ENCODE peak calls at places on chromosome 3, in four cellular contexts. One of them, this sample, is unnamed.
A peak's percentile ranks its signal among the peaks of the same experiment; 100 is the strongest.

GRCh38 chr3:158470944-158471638 is 99.9 kb upstream of the MLF1 start:
- DNase-seq in NCI-H510A: no peak
- DNase-seq in activated T-helper 1 cell treated with Interleukin-2 at 50 U/mL for 16 hours: no peak
- DNase-seq in COR-L47: no peak
- DNase-seq in this sample: no peak

GRCh38 chr3:129824926-129825541 is 68.5 kb downstream of the TMCC1 start:
- DNase-seq in NCI-H510A: peak; percentile 2
- DNase-seq in activated T-helper 1 cell treated with Interleukin-2 at 50 U/mL for 16 hours: no peak
- DNase-seq in COR-L47: peak; percentile 69
- DNase-seq in this sample: peak; percentile 26

GRCh38 chr3:43707998-43708397 is 17.3 kb downstream of the ABHD5 start:
- DNase-seq in activated T-helper 1 cell treated with Interleukin-2 at 50 U/mL for 16 hours: no peak
- DNase-seq in COR-L47: no peak
- DNase-seq in NCI-H510A: no peak
- DNase-seq in this sample: no peak

GRCh38 chr3:13879946-13880810 is at the start of gene WNT7A:
- DNase-seq in activated T-helper 1 cell treated with Interleukin-2 at 50 U/mL for 16 hours: peak; percentile 63
- DNase-seq in NCI-H510A: no peak
- DNase-seq in COR-L47: no peak
- DNase-seq in this sample: no peak

GRCh38 chr3:76765526-76765925 is 274.4 kb upstream of the ROBO2 start:
- DNase-seq in COR-L47: no peak
- DNase-seq in activated T-helper 1 cell treated with Interleukin-2 at 50 U/mL for 16 hours: no peak
- DNase-seq in NCI-H510A: peak; percentile 36
- DNase-seq in this sample: no peak

GRCh38 chr3:29914861-29915524 is 634.1 kb downstream of the RBMS3 start:
- DNase-seq in activated T-helper 1 cell treated with Interleukin-2 at 50 U/mL for 16 hours: no peak
- DNase-seq in COR-L47: no peak
- DNase-seq in NCI-H510A: no peak
- DNase-seq in this sample: no peak

GRCh38 chr3:134368751-134369105 is 5.5 kb downstream of the AMOTL2 start:
- DNase-seq in NCI-H510A: no peak
- DNase-seq in activated T-helper 1 cell treated with Interleukin-2 at 50 U/mL for 16 hours: no peak
- DNase-seq in COR-L47: no peak
- DNase-seq in this sample: no peak

GRCh38 chr3:183375337-183375736 is 53.1 kb downstream of the MCF2L2 start:
- DNase-seq in activated T-helper 1 cell treated with Interleukin-2 at 50 U/mL for 16 hours: no peak
- DNase-seq in COR-L47: no peak
- DNase-seq in NCI-H510A: no peak
- DNase-seq in this sample: no peak

GRCh38 chr3:76369170-76369569 is 583.8 kb upstream of the ZNF717 start:
- DNase-seq in COR-L47: no peak
- DNase-seq in activated T-helper 1 cell treated with Interleukin-2 at 50 U/mL for 16 hours: no peak
- DNase-seq in NCI-H510A: no peak
- DNase-seq in this sample: no peak

GRCh38 chr3:172140499-172141391 is 101.4 kb downstream of the FNDC3B start:
- DNase-seq in NCI-H510A: no peak
- DNase-seq in activated T-helper 1 cell treated with Interleukin-2 at 50 U/mL for 16 hours: no peak
- DNase-seq in COR-L47: no peak
- DNase-seq in this sample: no peak

GRCh38 chr3:37210230-37210629 is 35.8 kb upstream of the LRRFIP2 start:
- DNase-seq in NCI-H510A: no peak
- DNase-seq in activated T-helper 1 cell treated with Interleukin-2 at 50 U/mL for 16 hours: no peak
- DNase-seq in COR-L47: no peak
- DNase-seq in this sample: no peak

GRCh38 chr3:51949121-51949520 is 6.1 kb upstream of the GPR62 start:
- DNase-seq in COR-L47: no peak
- DNase-seq in NCI-H510A: no peak
- DNase-seq in activated T-helper 1 cell treated with Interleukin-2 at 50 U/mL for 16 hours: no peak
- DNase-seq in this sample: no peak

GRCh38 chr3:17444865-17445264 is 297.6 kb downstream of the TBC1D5 start:
- DNase-seq in NCI-H510A: no peak
- DNase-seq in activated T-helper 1 cell treated with Interleukin-2 at 50 U/mL for 16 hours: no peak
- DNase-seq in COR-L47: no peak
- DNase-seq in this sample: no peak